ENCODE peak calls at places on chromosome 19, in ten cellular contexts. One of them, this sample, is unnamed.

GRCh38 chr19:31451686-31452325 is 102.6 kb upstream of the TSHZ3 start:
- DNase-seq in LoVo: no peak
- DNase-seq in stimulated activated effector memory CD8-positive, alpha-beta T cell treated with anti-CD3 and anti-CD28 coated beads, Interleukin-12 subunit alpha, Interleukin-12 subunit beta, amount 100 ng/mL, for 72 hours: no peak
- DNase-seq in A549: no peak
- DNase-seq in activated T-cell treated with anti-CD3 and anti-CD28 coated beads for 1 hour: no peak
- DNase-seq in mammary epithelial cell: peak
- DNase-seq in RPMI8226: no peak
- DNase-seq in C1 segment of cervical spinal cord: no peak
- DNase-seq in cortex of kidney: no peak
- DNase-seq in suprapubic skin: no peak
- DNase-seq in this sample: no peak

GRCh38 chr19:47631681-47632446 is 22.9 kb downstream of the BICRA start:
- DNase-seq in activated T-cell treated with anti-CD3 and anti-CD28 coated beads for 1 hour: no peak
- DNase-seq in RPMI8226: no peak
- DNase-seq in stimulated activated effector memory CD8-positive, alpha-beta T cell treated with anti-CD3 and anti-CD28 coated beads, Interleukin-12 subunit alpha, Interleukin-12 subunit beta, amount 100 ng/mL, for 72 hours: no peak
- DNase-seq in LoVo: no peak
- DNase-seq in A549: no peak
- DNase-seq in cortex of kidney: no peak
- DNase-seq in suprapubic skin: no peak
- DNase-seq in mammary epithelial cell: no peak
- DNase-seq in C1 segment of cervical spinal cord: no peak
- DNase-seq in this sample: no peak

GRCh38 chr19:2594319-2594718 is 108.2 kb downstream of the GNG7 start:
- DNase-seq in stimulated activated effector memory CD8-positive, alpha-beta T cell treated with anti-CD3 and anti-CD28 coated beads, Interleukin-12 subunit alpha, Interleukin-12 subunit beta, amount 100 ng/mL, for 72 hours: no peak
- DNase-seq in activated T-cell treated with anti-CD3 and anti-CD28 coated beads for 1 hour: no peak
- DNase-seq in mammary epithelial cell: no peak
- DNase-seq in suprapubic skin: peak
- DNase-seq in RPMI8226: no peak
- DNase-seq in LoVo: no peak
- DNase-seq in A549: no peak
- DNase-seq in cortex of kidney: no peak
- DNase-seq in C1 segment of cervical spinal cord: no peak
- DNase-seq in this sample: no peak

GRCh38 chr19:44530777-44531176 is 1.3 kb upstream of the CEACAM20 start:
- DNase-seq in stimulated activated effector memory CD8-positive, alpha-beta T cell treated with anti-CD3 and anti-CD28 coated beads, Interleukin-12 subunit alpha, Interleukin-12 subunit beta, amount 100 ng/mL, for 72 hours: no peak
- DNase-seq in LoVo: no peak
- DNase-seq in cortex of kidney: no peak
- DNase-seq in RPMI8226: peak
- DNase-seq in A549: no peak
- DNase-seq in suprapubic skin: no peak
- DNase-seq in activated T-cell treated with anti-CD3 and anti-CD28 coated beads for 1 hour: no peak
- DNase-seq in C1 segment of cervical spinal cord: no peak
- DNase-seq in mammary epithelial cell: no peak
- DNase-seq in this sample: no peak

GRCh38 chr19:1650627-1651009 is 1.8 kb downstream of the TCF3 start:
- DNase-seq in activated T-cell treated with anti-CD3 and anti-CD28 coated beads for 1 hour: no peak
- DNase-seq in RPMI8226: no peak
- DNase-seq in cortex of kidney: no peak
- DNase-seq in A549: no peak
- DNase-seq in LoVo: no peak
- DNase-seq in C1 segment of cervical spinal cord: no peak
- DNase-seq in mammary epithelial cell: no peak
- DNase-seq in suprapubic skin: no peak
- DNase-seq in stimulated activated effector memory CD8-positive, alpha-beta T cell treated with anti-CD3 and anti-CD28 coated beads, Interleukin-12 subunit alpha, Interleukin-12 subunit beta, amount 100 ng/mL, for 72 hours: no peak
- DNase-seq in this sample: no peak

GRCh38 chr19:5434970-5435641 is 20.1 kb upstream of the ZNRF4 start:
- DNase-seq in activated T-cell treated with anti-CD3 and anti-CD28 coated beads for 1 hour: no peak
- DNase-seq in LoVo: no peak
- DNase-seq in RPMI8226: no peak
- DNase-seq in A549: peak
- DNase-seq in stimulated activated effector memory CD8-positive, alpha-beta T cell treated with anti-CD3 and anti-CD28 coated beads, Interleukin-12 subunit alpha, Interleukin-12 subunit beta, amount 100 ng/mL, for 72 hours: peak
- DNase-seq in C1 segment of cervical spinal cord: no peak
- DNase-seq in mammary epithelial cell: peak
- DNase-seq in suprapubic skin: no peak
- DNase-seq in cortex of kidney: no peak
- DNase-seq in this sample: no peak

GRCh38 chr19:54430306-54431254 is 15.3 kb downstream of the TTYH1 start:
- DNase-seq in cortex of kidney: no peak
- DNase-seq in mammary epithelial cell: no peak
- DNase-seq in stimulated activated effector memory CD8-positive, alpha-beta T cell treated with anti-CD3 and anti-CD28 coated beads, Interleukin-12 subunit alpha, Interleukin-12 subunit beta, amount 100 ng/mL, for 72 hours: peak
- DNase-seq in suprapubic skin: peak
- DNase-seq in LoVo: peak
- DNase-seq in activated T-cell treated with anti-CD3 and anti-CD28 coated beads for 1 hour: peak
- DNase-seq in RPMI8226: peak
- DNase-seq in C1 segment of cervical spinal cord: no peak
- DNase-seq in A549: no peak
- DNase-seq in this sample: no peak

GRCh38 chr19:48598996-48599626 is 7.4 kb upstream of the SPACA4 start:
- DNase-seq in LoVo: no peak
- DNase-seq in suprapubic skin: no peak
- DNase-seq in mammary epithelial cell: no peak
- DNase-seq in activated T-cell treated with anti-CD3 and anti-CD28 coated beads for 1 hour: no peak
- DNase-seq in RPMI8226: no peak
- DNase-seq in C1 segment of cervical spinal cord: no peak
- DNase-seq in cortex of kidney: no peak
- DNase-seq in stimulated activated effector memory CD8-positive, alpha-beta T cell treated with anti-CD3 and anti-CD28 coated beads, Interleukin-12 subunit alpha, Interleukin-12 subunit beta, amount 100 ng/mL, for 72 hours: no peak
- DNase-seq in A549: no peak
- DNase-seq in this sample: no peak

GRCh38 chr19:40503300-40503699 is 36.5 kb downstream of the SPTBN4 start:
- DNase-seq in cortex of kidney: no peak
- DNase-seq in activated T-cell treated with anti-CD3 and anti-CD28 coated beads for 1 hour: no peak
- DNase-seq in RPMI8226: no peak
- DNase-seq in stimulated activated effector memory CD8-positive, alpha-beta T cell treated with anti-CD3 and anti-CD28 coated beads, Interleukin-12 subunit alpha, Interleukin-12 subunit beta, amount 100 ng/mL, for 72 hours: no peak
- DNase-seq in A549: no peak
- DNase-seq in C1 segment of cervical spinal cord: no peak
- DNase-seq in LoVo: no peak
- DNase-seq in mammary epithelial cell: no peak
- DNase-seq in suprapubic skin: no peak
- DNase-seq in this sample: peak

GRCh38 chr19:29390742-29391141 is 135.1 kb upstream of the VSTM2B start:
- DNase-seq in stimulated activated effector memory CD8-positive, alpha-beta T cell treated with anti-CD3 and anti-CD28 coated beads, Interleukin-12 subunit alpha, Interleukin-12 subunit beta, amount 100 ng/mL, for 72 hours: no peak
- DNase-seq in A549: no peak
- DNase-seq in C1 segment of cervical spinal cord: no peak
- DNase-seq in activated T-cell treated with anti-CD3 and anti-CD28 coated beads for 1 hour: no peak
- DNase-seq in suprapubic skin: no peak
- DNase-seq in LoVo: no peak
- DNase-seq in RPMI8226: no peak
- DNase-seq in cortex of kidney: no peak
- DNase-seq in mammary epithelial cell: no peak
- DNase-seq in this sample: no peak

GRCh38 chr19:55437410-55437809 is 5.7 kb downstream of the SHISA7 start:
- DNase-seq in stimulated activated effector memory CD8-positive, alpha-beta T cell treated with anti-CD3 and anti-CD28 coated beads, Interleukin-12 subunit alpha, Interleukin-12 subunit beta, amount 100 ng/mL, for 72 hours: no peak
- DNase-seq in suprapubic skin: no peak
- DNase-seq in mammary epithelial cell: peak
- DNase-seq in C1 segment of cervical spinal cord: no peak
- DNase-seq in activated T-cell treated with anti-CD3 and anti-CD28 coated beads for 1 hour: no peak
- DNase-seq in LoVo: peak
- DNase-seq in A549: peak
- DNase-seq in RPMI8226: peak
- DNase-seq in cortex of kidney: no peak
- DNase-seq in this sample: peak

GRCh38 chr19:3580156-3580955 is 4.9 kb upstream of the GIPC3 start:
- DNase-seq in activated T-cell treated with anti-CD3 and anti-CD28 coated beads for 1 hour: no peak
- DNase-seq in RPMI8226: no peak
- DNase-seq in A549: no peak
- DNase-seq in C1 segment of cervical spinal cord: no peak
- DNase-seq in LoVo: no peak
- DNase-seq in cortex of kidney: no peak
- DNase-seq in mammary epithelial cell: peak
- DNase-seq in suprapubic skin: no peak
- DNase-seq in stimulated activated effector memory CD8-positive, alpha-beta T cell treated with anti-CD3 and anti-CD28 coated beads, Interleukin-12 subunit alpha, Interleukin-12 subunit beta, amount 100 ng/mL, for 72 hours: no peak
- DNase-seq in this sample: no peak

GRCh38 chr19:48110350-48110966 is at the start of gene PLA2G4C:
- DNase-seq in LoVo: peak
- DNase-seq in C1 segment of cervical spinal cord: peak
- DNase-seq in activated T-cell treated with anti-CD3 and anti-CD28 coated beads for 1 hour: peak
- DNase-seq in A549: peak
- DNase-seq in stimulated activated effector memory CD8-positive, alpha-beta T cell treated with anti-CD3 and anti-CD28 coated beads, Interleukin-12 subunit alpha, Interleukin-12 subunit beta, amount 100 ng/mL, for 72 hours: peak
- DNase-seq in mammary epithelial cell: peak
- DNase-seq in cortex of kidney: no peak
- DNase-seq in RPMI8226: peak
- DNase-seq in suprapubic skin: peak
- DNase-seq in this sample: peak

GRCh38 chr19:41670755-41671154 is 17.3 kb downstream of the CEACAM7 start:
- DNase-seq in LoVo: no peak
- DNase-seq in A549: no peak
- DNase-seq in stimulated activated effector memory CD8-positive, alpha-beta T cell treated with anti-CD3 and anti-CD28 coated beads, Interleukin-12 subunit alpha, Interleukin-12 subunit beta, amount 100 ng/mL, for 72 hours: no peak
- DNase-seq in mammary epithelial cell: no peak
- DNase-seq in suprapubic skin: no peak
- DNase-seq in cortex of kidney: no peak
- DNase-seq in activated T-cell treated with anti-CD3 and anti-CD28 coated beads for 1 hour: no peak
- DNase-seq in RPMI8226: no peak
- DNase-seq in C1 segment of cervical spinal cord: no peak
- DNase-seq in this sample: no peak

GRCh38 chr19:51043497-51043896 is 8.7 kb upstream of the KLK12 start:
- DNase-seq in stimulated activated effector memory CD8-positive, alpha-beta T cell treated with anti-CD3 and anti-CD28 coated beads, Interleukin-12 subunit alpha, Interleukin-12 subunit beta, amount 100 ng/mL, for 72 hours: no peak
- DNase-seq in cortex of kidney: no peak
- DNase-seq in activated T-cell treated with anti-CD3 and anti-CD28 coated beads for 1 hour: no peak
- DNase-seq in RPMI8226: no peak
- DNase-seq in suprapubic skin: peak
- DNase-seq in mammary epithelial cell: no peak
- DNase-seq in C1 segment of cervical spinal cord: no peak
- DNase-seq in LoVo: no peak
- DNase-seq in A549: no peak
- DNase-seq in this sample: no peak

GRCh38 chr19:53037101-53038097 is 7.1 kb upstream of the ERVV-2 start:
- DNase-seq in RPMI8226: no peak
- DNase-seq in cortex of kidney: no peak
- DNase-seq in C1 segment of cervical spinal cord: no peak
- DNase-seq in suprapubic skin: no peak
- DNase-seq in stimulated activated effector memory CD8-positive, alpha-beta T cell treated with anti-CD3 and anti-CD28 coated beads, Interleukin-12 subunit alpha, Interleukin-12 subunit beta, amount 100 ng/mL, for 72 hours: no peak
- DNase-seq in mammary epithelial cell: peak
- DNase-seq in activated T-cell treated with anti-CD3 and anti-CD28 coated beads for 1 hour: no peak
- DNase-seq in A549: no peak
- DNase-seq in LoVo: no peak
- DNase-seq in this sample: no peak